ENCODE peak calls at places on chromosomes 2 and 18, in nine cellular contexts. One of them, this sample, is unnamed.

GRCh38 chr2:239704737-239705136 is 303.9 kb upstream of the HDAC4 start:
- DNase-seq in A549: no peak
- DNase-seq in psoas muscle: no peak
- DNase-seq in prostate gland: no peak
- DNase-seq in kidney epithelial cell: no peak
- DNase-seq in mammary epithelial cell: no peak
- DNase-seq in progenitor cell of endocrine pancreas: no peak
- DNase-seq in H1: no peak
- DNase-seq in CD8-positive, alpha-beta T cell: no peak
- DNase-seq in this sample: no peak

GRCh38 chr2:189608799-189609422 is 28.3 kb upstream of the SLC40A1 start:
- DNase-seq in psoas muscle: no peak
- DNase-seq in prostate gland: no peak
- DNase-seq in progenitor cell of endocrine pancreas: no peak
- DNase-seq in A549: no peak
- DNase-seq in mammary epithelial cell: peak; percentile 16
- DNase-seq in H1: no peak
- DNase-seq in kidney epithelial cell: no peak
- DNase-seq in CD8-positive, alpha-beta T cell: no peak
- DNase-seq in this sample: no peak

GRCh38 chr2:227687189-227687588 is 20.6 kb downstream of the SCYGR5 start:
- DNase-seq in progenitor cell of endocrine pancreas: no peak
- DNase-seq in prostate gland: no peak
- DNase-seq in A549: no peak
- DNase-seq in psoas muscle: no peak
- DNase-seq in H1: no peak
- DNase-seq in CD8-positive, alpha-beta T cell: no peak
- DNase-seq in mammary epithelial cell: no peak
- DNase-seq in kidney epithelial cell: no peak
- DNase-seq in this sample: no peak

GRCh38 chr18:38951633-38952032 is 1386.0 kb upstream of the CELF4 start:
- DNase-seq in kidney epithelial cell: no peak
- DNase-seq in psoas muscle: no peak
- DNase-seq in CD8-positive, alpha-beta T cell: no peak
- DNase-seq in A549: no peak
- DNase-seq in prostate gland: no peak
- DNase-seq in mammary epithelial cell: no peak
- DNase-seq in H1: no peak
- DNase-seq in progenitor cell of endocrine pancreas: no peak
- DNase-seq in this sample: no peak

GRCh38 chr2:37869304-37869703 is 55.8 kb upstream of the RMDN2 start:
- DNase-seq in progenitor cell of endocrine pancreas: no peak
- DNase-seq in psoas muscle: no peak
- DNase-seq in mammary epithelial cell: no peak
- DNase-seq in A549: no peak
- DNase-seq in CD8-positive, alpha-beta T cell: no peak
- DNase-seq in prostate gland: no peak
- DNase-seq in kidney epithelial cell: no peak
- DNase-seq in H1: no peak
- DNase-seq in this sample: no peak

GRCh38 chr18:79611040-79611681 is 68.4 kb upstream of the CTDP1 start:
- DNase-seq in H1: peak; percentile 42
- DNase-seq in A549: no peak
- DNase-seq in prostate gland: no peak
- DNase-seq in mammary epithelial cell: peak; percentile 33
- DNase-seq in CD8-positive, alpha-beta T cell: no peak
- DNase-seq in progenitor cell of endocrine pancreas: no peak
- DNase-seq in kidney epithelial cell: peak; percentile 35
- DNase-seq in psoas muscle: peak; percentile 46
- DNase-seq in this sample: peak; percentile 36

GRCh38 chr18:79458917-79459803 is 63.4 kb downstream of the NFATC1 start:
- DNase-seq in H1: no peak
- DNase-seq in mammary epithelial cell: no peak
- DNase-seq in CD8-positive, alpha-beta T cell: no peak
- DNase-seq in psoas muscle: no peak
- DNase-seq in A549: no peak
- DNase-seq in prostate gland: no peak
- DNase-seq in progenitor cell of endocrine pancreas: no peak
- DNase-seq in kidney epithelial cell: no peak
- DNase-seq in this sample: no peak

GRCh38 chr18:13608791-13609552 is 117.4 kb downstream of the FAM210A start:
- DNase-seq in psoas muscle: no peak
- DNase-seq in H1: no peak
- DNase-seq in CD8-positive, alpha-beta T cell: peak; percentile 37
- DNase-seq in kidney epithelial cell: no peak
- DNase-seq in progenitor cell of endocrine pancreas: no peak
- DNase-seq in prostate gland: no peak
- DNase-seq in A549: no peak
- DNase-seq in mammary epithelial cell: no peak
- DNase-seq in this sample: no peak

GRCh38 chr18:39486268-39486667 is 1920.7 kb upstream of the CELF4 start:
- DNase-seq in H1: no peak
- DNase-seq in prostate gland: no peak
- DNase-seq in kidney epithelial cell: no peak
- DNase-seq in A549: no peak
- DNase-seq in CD8-positive, alpha-beta T cell: no peak
- DNase-seq in progenitor cell of endocrine pancreas: no peak
- DNase-seq in mammary epithelial cell: no peak
- DNase-seq in psoas muscle: no peak
- DNase-seq in this sample: no peak

GRCh38 chr2:80059381-80059907 is 245.1 kb downstream of the LRRTM1 start:
- DNase-seq in kidney epithelial cell: no peak
- DNase-seq in A549: no peak
- DNase-seq in H1: no peak
- DNase-seq in prostate gland: no peak
- DNase-seq in CD8-positive, alpha-beta T cell: no peak
- DNase-seq in psoas muscle: no peak
- DNase-seq in mammary epithelial cell: no peak
- DNase-seq in progenitor cell of endocrine pancreas: no peak
- DNase-seq in this sample: no peak

GRCh38 chr2:81481242-81481993 is 1176.9 kb upstream of the LRRTM1 start:
- DNase-seq in kidney epithelial cell: no peak
- DNase-seq in mammary epithelial cell: no peak
- DNase-seq in progenitor cell of endocrine pancreas: no peak
- DNase-seq in A549: no peak
- DNase-seq in H1: no peak
- DNase-seq in psoas muscle: no peak
- DNase-seq in prostate gland: no peak
- DNase-seq in CD8-positive, alpha-beta T cell: no peak
- DNase-seq in this sample: no peak

GRCh38 chr2:215653344-215654015 is 217.6 kb upstream of the FN1 start:
- DNase-seq in H1: no peak
- DNase-seq in mammary epithelial cell: no peak
- DNase-seq in A549: no peak
- DNase-seq in prostate gland: no peak
- DNase-seq in psoas muscle: no peak
- DNase-seq in progenitor cell of endocrine pancreas: no peak
- DNase-seq in CD8-positive, alpha-beta T cell: no peak
- DNase-seq in kidney epithelial cell: no peak
- DNase-seq in this sample: no peak

GRCh38 chr2:232455426-232456255 is at the start of gene ALPI:
- DNase-seq in A549: no peak
- DNase-seq in psoas muscle: peak; percentile 36
- DNase-seq in CD8-positive, alpha-beta T cell: no peak
- DNase-seq in progenitor cell of endocrine pancreas: no peak
- DNase-seq in H1: no peak
- DNase-seq in kidney epithelial cell: no peak
- DNase-seq in mammary epithelial cell: no peak
- DNase-seq in prostate gland: no peak
- DNase-seq in this sample: no peak

GRCh38 chr2:225735844-225736243 is 336.3 kb downstream of the NYAP2 start:
- DNase-seq in progenitor cell of endocrine pancreas: no peak
- DNase-seq in mammary epithelial cell: peak; percentile 80
- DNase-seq in A549: no peak
- DNase-seq in prostate gland: no peak
- DNase-seq in psoas muscle: no peak
- DNase-seq in CD8-positive, alpha-beta T cell: no peak
- DNase-seq in H1: no peak
- DNase-seq in kidney epithelial cell: no peak
- DNase-seq in this sample: peak; percentile 54

GRCh38 chr2:191705726-191706125 is 27.8 kb downstream of the NABP1 start:
- DNase-seq in mammary epithelial cell: no peak
- DNase-seq in A549: no peak
- DNase-seq in CD8-positive, alpha-beta T cell: no peak
- DNase-seq in kidney epithelial cell: no peak
- DNase-seq in psoas muscle: no peak
- DNase-seq in H1: no peak
- DNase-seq in prostate gland: no peak
- DNase-seq in progenitor cell of endocrine pancreas: no peak
- DNase-seq in this sample: no peak

GRCh38 chr2:119389615-119390306 is 23.0 kb downstream of the DBI start:
- DNase-seq in H1: no peak
- DNase-seq in A549: no peak
- DNase-seq in kidney epithelial cell: peak; percentile 41
- DNase-seq in psoas muscle: peak; percentile 70
- DNase-seq in prostate gland: peak; percentile 68
- DNase-seq in CD8-positive, alpha-beta T cell: no peak
- DNase-seq in progenitor cell of endocrine pancreas: no peak
- DNase-seq in mammary epithelial cell: peak; percentile 69
- DNase-seq in this sample: no peak

GRCh38 chr18:62514570-62514969 is 8.3 kb upstream of the ZCCHC2 start:
- DNase-seq in kidney epithelial cell: no peak
- DNase-seq in mammary epithelial cell: no peak
- DNase-seq in progenitor cell of endocrine pancreas: no peak
- DNase-seq in prostate gland: no peak
- DNase-seq in H1: no peak
- DNase-seq in CD8-positive, alpha-beta T cell: no peak
- DNase-seq in A549: no peak
- DNase-seq in psoas muscle: no peak
- DNase-seq in this sample: no peak

GRCh38 chr2:204480262-204480661 is 65.0 kb upstream of the PARD3B start:
- DNase-seq in kidney epithelial cell: no peak
- DNase-seq in CD8-positive, alpha-beta T cell: no peak
- DNase-seq in H1: no peak
- DNase-seq in mammary epithelial cell: no peak
- DNase-seq in psoas muscle: no peak
- DNase-seq in A549: no peak
- DNase-seq in prostate gland: no peak
- DNase-seq in progenitor cell of endocrine pancreas: no peak
- DNase-seq in this sample: no peak

GRCh38 chr2:235165631-235166030 is 213.8 kb downstream of the SH3BP4 start:
- DNase-seq in prostate gland: no peak
- DNase-seq in progenitor cell of endocrine pancreas: no peak
- DNase-seq in H1: no peak
- DNase-seq in mammary epithelial cell: no peak
- DNase-seq in CD8-positive, alpha-beta T cell: no peak
- DNase-seq in kidney epithelial cell: no peak
- DNase-seq in A549: no peak
- DNase-seq in psoas muscle: no peak
- DNase-seq in this sample: no peak

GRCh38 chr2:37918742-37919186 is 6.3 kb upstream of the RMDN2 start:
- DNase-seq in H1: no peak
- DNase-seq in CD8-positive, alpha-beta T cell: no peak
- DNase-seq in mammary epithelial cell: no peak
- DNase-seq in prostate gland: no peak
- DNase-seq in progenitor cell of endocrine pancreas: no peak
- DNase-seq in A549: no peak
- DNase-seq in psoas muscle: no peak
- DNase-seq in kidney epithelial cell: no peak
- DNase-seq in this sample: no peak

GRCh38 chr2:240293865-240294461 is 141.5 kb upstream of the GPC1 start:
- DNase-seq in progenitor cell of endocrine pancreas: no peak
- DNase-seq in H1: no peak
- DNase-seq in mammary epithelial cell: no peak
- DNase-seq in A549: no peak
- DNase-seq in kidney epithelial cell: no peak
- DNase-seq in psoas muscle: no peak
- DNase-seq in CD8-positive, alpha-beta T cell: no peak
- DNase-seq in prostate gland: no peak
- DNase-seq in this sample: no peak

GRCh38 chr2:191012346-191012745 is 1.6 kb downstream of the STAT1 start:
- DNase-seq in A549: no peak
- DNase-seq in prostate gland: no peak
- DNase-seq in H1: no peak
- DNase-seq in progenitor cell of endocrine pancreas: no peak
- DNase-seq in psoas muscle: no peak
- DNase-seq in CD8-positive, alpha-beta T cell: no peak
- DNase-seq in mammary epithelial cell: no peak
- DNase-seq in kidney epithelial cell: no peak
- DNase-seq in this sample: no peak

GRCh38 chr2:226030369-226031077 is 631.0 kb downstream of the NYAP2 start:
- DNase-seq in H1: no peak
- DNase-seq in mammary epithelial cell: no peak
- DNase-seq in psoas muscle: no peak
- DNase-seq in kidney epithelial cell: no peak
- DNase-seq in CD8-positive, alpha-beta T cell: no peak
- DNase-seq in prostate gland: no peak
- DNase-seq in A549: no peak
- DNase-seq in progenitor cell of endocrine pancreas: no peak
- DNase-seq in this sample: no peak

GRCh38 chr18:35244671-35245070 is 3.8 kb downstream of the ZNF397 start:
- DNase-seq in kidney epithelial cell: no peak
- DNase-seq in CD8-positive, alpha-beta T cell: no peak
- DNase-seq in progenitor cell of endocrine pancreas: no peak
- DNase-seq in H1: no peak
- DNase-seq in psoas muscle: no peak
- DNase-seq in A549: no peak
- DNase-seq in mammary epithelial cell: no peak
- DNase-seq in prostate gland: no peak
- DNase-seq in this sample: no peak
- TF ChIP-seq CTCF in kidney epithelial cell: no peak
- TF ChIP-seq CTCF in CD8-positive, alpha-beta T cell: no peak
- TF ChIP-seq CTCF in progenitor cell of endocrine pancreas: no peak
- TF ChIP-seq CTCF in H1: no peak
- TF ChIP-seq CTCF in psoas muscle: no peak
- TF ChIP-seq CTCF in A549: no peak
- TF ChIP-seq CTCF in mammary epithelial cell: no peak
- TF ChIP-seq CTCF in prostate gland: no peak
- TF ChIP-seq CTCF in this sample: no peak

GRCh38 chr2:200042944-200043343 is 87.6 kb downstream of the MAIP1 start:
- DNase-seq in H1: no peak
- DNase-seq in A549: no peak
- DNase-seq in psoas muscle: no peak
- DNase-seq in prostate gland: no peak
- DNase-seq in progenitor cell of endocrine pancreas: no peak
- DNase-seq in kidney epithelial cell: no peak
- DNase-seq in CD8-positive, alpha-beta T cell: no peak
- DNase-seq in mammary epithelial cell: peak; percentile 53
- DNase-seq in this sample: no peak
- TF ChIP-seq CTCF in H1: no peak
- TF ChIP-seq CTCF in A549: no peak
- TF ChIP-seq CTCF in psoas muscle: no peak
- TF ChIP-seq CTCF in prostate gland: no peak
- TF ChIP-seq CTCF in progenitor cell of endocrine pancreas: no peak
- TF ChIP-seq CTCF in kidney epithelial cell: no peak
- TF ChIP-seq CTCF in CD8-positive, alpha-beta T cell: no peak
- TF ChIP-seq CTCF in mammary epithelial cell: no peak
- TF ChIP-seq CTCF in this sample: no peak

GRCh38 chr2:47539228-47539627 is 136.3 kb downstream of the MSH2 start:
- DNase-seq in prostate gland: no peak
- DNase-seq in A549: no peak
- DNase-seq in psoas muscle: no peak
- DNase-seq in CD8-positive, alpha-beta T cell: no peak
- DNase-seq in mammary epithelial cell: no peak
- DNase-seq in kidney epithelial cell: no peak
- DNase-seq in H1: no peak
- DNase-seq in progenitor cell of endocrine pancreas: no peak
- DNase-seq in this sample: no peak
- TF ChIP-seq CTCF in prostate gland: no peak
- TF ChIP-seq CTCF in A549: no peak
- TF ChIP-seq CTCF in psoas muscle: no peak
- TF ChIP-seq CTCF in CD8-positive, alpha-beta T cell: no peak
- TF ChIP-seq CTCF in mammary epithelial cell: peak; percentile 26
- TF ChIP-seq CTCF in kidney epithelial cell: peak; percentile 8
- TF ChIP-seq CTCF in H1: peak; percentile 40
- TF ChIP-seq CTCF in progenitor cell of endocrine pancreas: peak; percentile 24
- TF ChIP-seq CTCF in this sample: no peak

GRCh38 chr2:39919511-39920317 is 140.7 kb upstream of the THUMPD2 start:
- DNase-seq in mammary epithelial cell: no peak
- DNase-seq in kidney epithelial cell: no peak
- DNase-seq in A549: no peak
- DNase-seq in progenitor cell of endocrine pancreas: no peak
- DNase-seq in H1: no peak
- DNase-seq in prostate gland: no peak
- DNase-seq in CD8-positive, alpha-beta T cell: no peak
- DNase-seq in psoas muscle: peak; percentile 31
- DNase-seq in this sample: no peak
- TF ChIP-seq CTCF in mammary epithelial cell: no peak
- TF ChIP-seq CTCF in kidney epithelial cell: no peak
- TF ChIP-seq CTCF in A549: no peak
- TF ChIP-seq CTCF in progenitor cell of endocrine pancreas: no peak
- TF ChIP-seq CTCF in H1: no peak
- TF ChIP-seq CTCF in prostate gland: no peak
- TF ChIP-seq CTCF in CD8-positive, alpha-beta T cell: no peak
- TF ChIP-seq CTCF in psoas muscle: no peak
- TF ChIP-seq CTCF in this sample: no peak

This sample was measured in AG04449.